ENCODE peak calls at places on chromosomes 4 and X, in eight cellular contexts. R is HT1080, O is AG04450, C is NB4, D is naive B cell, G is NCI-H2081, F is stomach, W is T-helper 9 cell. S is an unnamed sample.

GRCh38 chr4:75708218-75708691 is 16.1 kb upstream of the USO1 start:
- DNase-seq in R (no peak), O (no peak), C (peak), D (peak), G (no peak), F (no peak), W (no peak), S (no peak)

GRCh38 chr4:13783800-13784411 is 156.4 kb upstream of the BOD1L1 start:
- DNase-seq in R (peak), O (no peak), C (no peak), D (no peak), G (no peak), F (no peak), W (no peak), S (no peak)

GRCh38 chrX:148422531-148422930 is 77.9 kb upstream of the AFF2 start:
- DNase-seq in R (peak), O (no peak), C (no peak), D (no peak), G (no peak), F (no peak), W (no peak), S (no peak)

GRCh38 chr4:70849277-70849676 is 9.6 kb upstream of the GRSF1 start:
- DNase-seq in R (no peak), O (no peak), C (peak), D (no peak), G (no peak), F (no peak), W (no peak), S (no peak)

GRCh38 chrX:116238866-116239265 is 68.3 kb downstream of the AGTR2 start:
- DNase-seq in R (no peak), O (no peak), C (no peak), D (no peak), G (no peak), F (no peak), W (no peak), S (no peak)

GRCh38 chr4:119131160-119131559 is 4.5 kb upstream of the MYOZ2 start:
- DNase-seq in R (no peak), O (no peak), C (no peak), D (no peak), G (no peak), F (no peak), W (no peak), S (no peak)

GRCh38 chr4:72567821-72568620 is 1.0 kb downstream of the ADAMTS3 start:
- DNase-seq in R (peak), O (peak), C (peak), D (no peak), G (peak), F (peak), W (no peak), S (peak)

GRCh38 chr4:67500373-67500772 is 44.9 kb downstream of the CENPC start:
- DNase-seq in R (no peak), O (no peak), C (no peak), D (no peak), G (no peak), F (no peak), W (no peak), S (no peak)

GRCh38 chr4:120773641-120774040 is 148.9 kb downstream of the PRDM5 start:
- DNase-seq in R (no peak), O (no peak), C (no peak), D (no peak), G (no peak), F (no peak), W (no peak), S (no peak)

GRCh38 chr4:98544818-98545399 is 113.5 kb downstream of the TSPAN5 start:
- DNase-seq in R (no peak), O (no peak), C (no peak), D (no peak), G (no peak), F (no peak), W (no peak), S (no peak)

GRCh38 chrX:150219374-150220185 is 143.5 kb upstream of the MAMLD1 start:
- DNase-seq in R (peak), O (no peak), C (no peak), D (no peak), G (no peak), F (no peak), W (no peak), S (no peak)

GRCh38 chrX:26783512-26784225 is 567.7 kb downstream of the MAGEB5 start:
- DNase-seq in R (peak), O (no peak), C (peak), D (no peak), G (peak), F (peak), W (no peak), S (peak)

GRCh38 chr4:17884063-17884462 is 73.3 kb downstream of the NCAPG start:
- DNase-seq in R (peak), O (peak), C (no peak), D (no peak), G (no peak), F (no peak), W (no peak), S (no peak)

GRCh38 chrX:10230222-10230621 is 73.4 kb downstream of the CLCN4 start:
- DNase-seq in R (no peak), O (no peak), C (no peak), D (no peak), G (no peak), F (no peak), W (no peak), S (no peak)

GRCh38 chrX:101450052-101450451 is 35.2 kb upstream of the ARMCX4 start:
- DNase-seq in R (no peak), O (no peak), C (no peak), D (no peak), G (no peak), F (no peak), W (no peak), S (peak)

GRCh38 chrX:20265221-20265725 is 1.4 kb downstream of the RPS6KA3 start:
- DNase-seq in R (peak), O (peak), C (peak), D (peak), G (peak), F (peak), W (peak), S (peak)

GRCh38 chr4:113248320-113248719 is 198.9 kb downstream of the ANK2 start:
- DNase-seq in R (no peak), O (no peak), C (peak), D (no peak), G (no peak), F (no peak), W (no peak), S (peak)

GRCh38 chr4:78200949-78201348 is 143.8 kb downstream of the FRAS1 start:
- DNase-seq in R (no peak), O (no peak), C (no peak), D (no peak), G (no peak), F (no peak), W (no peak), S (no peak)

GRCh38 chrX:67563469-67564448 is 19.9 kb downstream of the AR start:
- DNase-seq in R (peak), O (no peak), C (no peak), D (no peak), G (no peak), F (no peak), W (no peak), S (peak)

GRCh38 chr4:169099775-169100180 is 89.7 kb upstream of the CBR4 start:
- DNase-seq in R (no peak), O (no peak), C (no peak), D (no peak), G (no peak), F (no peak), W (no peak), S (no peak)

GRCh38 chr4:5707366-5708133 is 809 bp downstream of the EVC2 start:
- DNase-seq in R (no peak), O (no peak), C (no peak), D (no peak), G (no peak), F (no peak), W (no peak), S (no peak)

GRCh38 chr4:176660561-176660960 is 132.2 kb downstream of the VEGFC start:
- DNase-seq in R (peak), O (no peak), C (no peak), D (no peak), G (no peak), F (no peak), W (no peak), S (no peak)

GRCh38 chr4:105859233-105859632 is 36.0 kb upstream of the NPNT start:
- DNase-seq in R (peak), O (peak), C (no peak), D (no peak), G (no peak), F (no peak), W (no peak), S (no peak)

GRCh38 chr4:122914938-122915337 is 7.5 kb downstream of the NUDT6 start:
- DNase-seq in R (peak), O (peak), C (no peak), D (no peak), G (no peak), F (no peak), W (no peak), S (no peak)

GRCh38 chr4:87046111-87046510 is 111.3 kb downstream of the AFF1 start:
- DNase-seq in R (no peak), O (no peak), C (peak), D (no peak), G (no peak), F (no peak), W (no peak), S (no peak)

GRCh38 chrX:14673764-14674163 is 144.4 kb downstream of the GLRA2 start:
- DNase-seq in R (peak), O (peak), C (peak), D (peak), G (peak), F (no peak), W (no peak), S (no peak)

GRCh38 chr4:3340703-3341088 is 47.9 kb downstream of the RGS12 start:
- DNase-seq in R (no peak), O (no peak), C (no peak), D (no peak), G (no peak), F (peak), W (no peak), S (peak)

GRCh38 chr4:180060159-180060889 is 2182.9 kb upstream of the TENM3 start:
- DNase-seq in R (peak), O (no peak), C (peak), D (no peak), G (peak), F (no peak), W (no peak), S (no peak)